ENCODE peak calls at places on chromosomes 16 and 17, in ten cellular contexts. K is AG04449, P is fibroblast of pulmonary artery, D is adrenal gland, R is AG04450, A is breast epithelium, T is fibroblast of lung, I is SK-N-SH, X is AG10803, U is cardiac muscle cell. C is an unnamed sample.

GRCh38 chr16:4060823-4061222 is 55.4 kb downstream of the ADCY9 start:
- DNase-seq in X (no peak), R (no peak), K (no peak), I (no peak), D (no peak), P (no peak), U (no peak), T (no peak), A (no peak), C (peak; percentile 10)

GRCh38 chr17:28925912-28926365 is 23.1 kb upstream of the DHRS13 start:
- DNase-seq in R (no peak), U (peak; percentile 83), X (peak; percentile 89), K (peak; percentile 49), A (no peak), D (no peak), P (peak; percentile 90), I (no peak), T (peak; percentile 93), C (peak; percentile 83)

GRCh38 chr16:58628845-58629680 is 563 bp downstream of the CNOT1 start:
- DNase-seq in X (peak; percentile 6), T (peak; percentile 30), K (no peak), I (no peak), A (peak; percentile 54), U (peak; percentile 11), P (no peak), D (peak; percentile 78), R (peak; percentile 8), C (peak; percentile 32)

GRCh38 chr17:6079155-6079554 is 9.0 kb downstream of the WSCD1 start:
- DNase-seq in X (no peak), P (no peak), I (no peak), D (no peak), A (no peak), T (peak; percentile 33), K (no peak), U (no peak), R (no peak), C (peak; percentile 59)

GRCh38 chr16:72429566-72430160 is 257.7 kb upstream of the PMFBP1 start:
- DNase-seq in T (no peak), K (no peak), I (no peak), U (no peak), P (no peak), R (no peak), X (no peak), A (no peak), D (no peak), C (no peak)

GRCh38 chr16:67892899-67893790 is at the start of gene PSKH1:
- DNase-seq in D (peak; percentile 98), X (peak; percentile 92), U (peak; percentile 97), K (peak; percentile 44), P (peak; percentile 95), T (peak; percentile 93), A (peak; percentile 97), I (peak; percentile 100), R (peak; percentile 79), C (peak; percentile 97)

GRCh38 chr17:410674-411401 is 58.2 kb upstream of the RPH3AL start:
- DNase-seq in X (peak; percentile 36), I (peak; percentile 48), T (peak; percentile 40), R (no peak), U (peak; percentile 9), D (no peak), P (peak; percentile 11), K (no peak), A (no peak), C (peak; percentile 8)

GRCh38 chr17:46026045-46026814 is 27.2 kb downstream of the STH start:
- DNase-seq in X (no peak), K (no peak), D (peak; percentile 69), P (no peak), A (no peak), U (no peak), R (no peak), T (no peak), I (no peak), C (no peak)

GRCh38 chr16:82152641-82153094 is 17.4 kb downstream of the MPHOSPH6 start:
- DNase-seq in K (no peak), A (no peak), R (peak; percentile 2), P (no peak), D (peak; percentile 75), I (no peak), T (peak; percentile 54), X (no peak), U (no peak), C (peak; percentile 70)

GRCh38 chr17:58316260-58316960 is 12.2 kb downstream of the TSPOAP1 start:
- DNase-seq in K (no peak), R (no peak), I (peak; percentile 14), U (no peak), D (peak; percentile 37), X (no peak), T (no peak), P (no peak), A (peak; percentile 42), C (no peak)

GRCh38 chr17:81387235-81388060 is 7.8 kb upstream of the BAHCC1 start:
- DNase-seq in T (peak; percentile 56), X (peak; percentile 67), R (no peak), D (peak; percentile 87), U (peak; percentile 65), K (no peak), P (peak; percentile 63), A (no peak), I (peak; percentile 75), C (peak; percentile 66)

GRCh38 chr17:27754549-27754948 is 45.8 kb downstream of the NOS2 start:
- DNase-seq in A (no peak), P (no peak), U (no peak), I (no peak), K (no peak), T (no peak), X (no peak), D (no peak), R (no peak), C (no peak)

GRCh38 chr17:68248199-68248825 is 469 bp downstream of the AMZ2 start:
- DNase-seq in U (peak; percentile 73), T (peak; percentile 66), I (no peak), R (no peak), K (no peak), D (peak; percentile 88), P (peak; percentile 73), A (no peak), X (peak; percentile 80), C (peak; percentile 55)

GRCh38 chr16:74800216-74800871 is 25.7 kb upstream of the FA2H start:
- DNase-seq in I (no peak), A (no peak), X (no peak), P (no peak), U (no peak), R (no peak), K (no peak), T (no peak), D (no peak), C (no peak)
- H3K4me3 ChIP-seq in I (no peak overlapping the region), A (no peak overlapping the region), X (no peak overlapping the region), P (no peak overlapping the region), U (no peak overlapping the region), R (no peak overlapping the region), K (no peak overlapping the region), T (no peak overlapping the region), D (no peak overlapping the region), C (no peak overlapping the region)

GRCh38 chr17:21113106-21113690 is 13.6 kb upstream of the DHRS7B start:
- DNase-seq in A (no peak), U (no peak), K (no peak), T (no peak), P (no peak), R (no peak), I (no peak), X (no peak), D (no peak), C (no peak)
- TF ChIP-seq CTCF in A (no peak), U (no peak), K (no peak), T (no peak), P (no peak), R (no peak), I (no peak), X (no peak), D (no peak), C (no peak)

GRCh38 chr16:1532081-1532760 is 1.2 kb upstream of the TMEM204 start:
- DNase-seq in U (no peak), R (no peak), X (peak; percentile 65), T (no peak), A (peak; percentile 66), I (no peak), P (no peak), D (peak; percentile 92), K (no peak), C (peak; percentile 5)

GRCh38 chr16:1534021-1535020 is 855 bp downstream of the TMEM204 start:
- DNase-seq in T (no peak), R (no peak), U (no peak), A (no peak), K (no peak), D (no peak), P (no peak), X (peak; percentile 29), I (no peak), C (peak; percentile 4)

GRCh38 chr16:1531638-1531910 is 1.9 kb upstream of the TMEM204 start:
- DNase-seq in K (no peak), A (no peak), P (no peak), I (no peak), D (no peak), T (no peak), U (no peak), X (no peak), R (no peak), C (no peak)

GRCh38 chr16:1532771-1533170 is 695 bp upstream of the TMEM204 start:
- DNase-seq in K (no peak), X (no peak), T (no peak), D (no peak), R (no peak), U (no peak), A (no peak), I (no peak), P (no peak), C (no peak)

DNA sequence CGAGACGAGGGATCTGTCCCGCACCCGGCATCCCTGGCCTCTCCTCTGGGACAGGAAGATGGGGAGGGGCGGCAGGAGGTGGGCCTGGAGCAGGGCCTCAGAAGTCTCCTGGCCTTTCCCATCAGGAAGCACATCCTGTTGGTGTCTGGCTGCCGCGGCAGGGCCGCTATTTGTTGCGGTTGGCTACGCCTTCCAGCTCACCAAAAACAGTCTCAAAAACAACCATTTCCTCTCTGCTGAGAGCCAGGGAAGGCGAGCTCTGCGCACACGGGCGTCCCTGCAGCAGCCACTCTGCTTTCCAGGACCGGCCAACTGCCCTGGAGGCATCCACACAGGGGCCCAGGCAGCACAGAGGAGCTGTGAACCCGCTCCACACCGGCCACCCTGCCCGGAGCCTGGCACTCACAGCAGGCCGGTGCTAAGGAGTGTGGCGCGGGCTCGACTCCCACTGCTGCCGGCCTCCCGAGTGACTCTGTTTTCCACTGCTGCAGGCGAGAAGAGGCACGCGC is at the start of gene TMEM204:
- DNase-seq in U (peak; percentile 85), X (peak; percentile 89), K (peak; percentile 28), I (peak; percentile 72), D (peak; percentile 83), P (peak; percentile 68), T (peak; percentile 11), A (no peak), R (peak; percentile 32), C (peak; percentile 54)
- H3K4me3 ChIP-seq in U (no peak within 1 kb of the TSS), X (peak within 1 kb of the TSS; percentile 78), K (peak within 1 kb of the TSS; percentile 60), I (no peak within 1 kb of the TSS), D (peak within 1 kb of the TSS; percentile 21), P (peak within 1 kb of the TSS; percentile 48), T (peak within 1 kb of the TSS; percentile 50), A (peak within 1 kb of the TSS; percentile 91), R (peak within 1 kb of the TSS; percentile 56), C (peak within 1 kb of the TSS; percentile 42)

DNA sequence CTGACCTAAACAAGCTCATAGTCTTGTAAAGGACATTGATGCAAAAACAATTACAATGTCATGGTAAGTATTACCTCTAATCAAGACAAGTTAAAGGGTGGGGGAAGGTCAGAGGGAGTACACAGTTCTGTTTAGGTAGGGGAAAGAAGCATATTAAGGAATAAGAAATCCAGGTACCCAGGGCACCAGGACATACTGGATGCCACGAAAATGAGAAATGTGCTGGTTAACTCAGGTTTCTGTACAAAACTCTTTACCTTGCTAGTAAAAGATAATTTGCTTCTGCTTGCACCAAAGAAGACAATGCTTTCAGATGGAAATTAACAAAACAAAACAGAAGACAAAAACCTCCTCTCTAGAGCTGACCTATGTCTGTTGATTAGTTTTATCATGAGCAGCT is 70.7 kb upstream of the MED13 start:
- DNase-seq in D (no peak), X (no peak), I (no peak), P (no peak), K (no peak), T (no peak), U (no peak), R (no peak), A (no peak), C (no peak)
- TF ChIP-seq CTCF in D (no peak), X (no peak), I (no peak), P (no peak), K (no peak), T (no peak), U (no peak), R (no peak), A (no peak), C (no peak)

C was measured in astrocyte of the spinal cord.